ENCODE peak calls at places on chromosomes 4 and X, in seven cellular contexts. J, S, G, F, U, X and N are unnamed samples.
A peak's percentile ranks its signal among the peaks of the same experiment; 100 is the strongest.

GRCh38 chr4:150348079-150348478 is 233.9 kb upstream of the MAB21L2 start:
- DNase-seq in J (peak; percentile 65), S (no peak), G (no peak), F (no peak), U (no peak), X (no peak), N (no peak)

GRCh38 chr4:5952286-5953002 is 59.6 kb upstream of the CRMP1 start:
- DNase-seq in J (no peak), S (no peak), G (no peak), F (no peak), U (no peak), X (no peak), N (no peak)

GRCh38 chrX:29617276-29617675 is 598.1 kb upstream of the MAGEB2 start:
- DNase-seq in J (peak; percentile 69), S (no peak), G (no peak), F (no peak), U (no peak), X (no peak), N (no peak)

GRCh38 chrX:103170216-103170615 is 44.7 kb upstream of the BEX4 start:
- DNase-seq in J (peak; percentile 29), S (no peak), G (no peak), F (no peak), U (no peak), X (no peak), N (no peak)

GRCh38 chrX:23904096-23904495 is 3.6 kb downstream of the APOO start:
- DNase-seq in J (peak; percentile 40), S (no peak), G (no peak), F (no peak), U (no peak), X (no peak), N (no peak)

GRCh38 chr4:98746530-98746929 is 88.1 kb upstream of the TSPAN5 start:
- DNase-seq in J (peak; percentile 52), S (no peak), G (no peak), F (no peak), U (no peak), X (no peak), N (no peak)

GRCh38 chrX:87098477-87098876 is 419.1 kb upstream of the KLHL4 start:
- DNase-seq in J (no peak), S (no peak), G (no peak), F (no peak), U (no peak), X (no peak), N (no peak)

GRCh38 chrX:131837325-131837724 is 185.8 kb upstream of the STK26 start:
- DNase-seq in J (no peak), S (no peak), G (no peak), F (no peak), U (no peak), X (no peak), N (no peak)

GRCh38 chr4:55172694-55173287 is 47.4 kb upstream of the KDR start:
- DNase-seq in J (no peak), S (no peak), G (no peak), F (no peak), U (no peak), X (no peak), N (no peak)

GRCh38 chr4:52996261-52997131 is 134.4 kb downstream of the RASL11B start:
- DNase-seq in J (peak; percentile 67), S (no peak), G (no peak), F (no peak), U (no peak), X (peak; percentile 76), N (no peak)

GRCh38 chr4:7817877-7818675 is 121.6 kb downstream of the AFAP1 start:
- DNase-seq in J (peak; percentile 58), S (no peak), G (no peak), F (no peak), U (no peak), X (no peak), N (no peak)

GRCh38 chrX:135973025-135973547 is 702 bp downstream of the MMGT1 start:
- DNase-seq in J (peak; percentile 13), S (peak; percentile 12), G (no peak), F (no peak), U (no peak), X (no peak), N (no peak)

GRCh38 chr4:96356591-96357360 is 516.9 kb downstream of the PDHA2 start:
- DNase-seq in J (no peak), S (no peak), G (no peak), F (no peak), U (no peak), X (no peak), N (no peak)

GRCh38 chr4:101279377-101279871 is 67.9 kb downstream of the PPP3CA start:
- DNase-seq in J (peak; percentile 97), S (peak; percentile 8), G (no peak), F (no peak), U (no peak), X (peak; percentile 68), N (no peak)

DNA sequence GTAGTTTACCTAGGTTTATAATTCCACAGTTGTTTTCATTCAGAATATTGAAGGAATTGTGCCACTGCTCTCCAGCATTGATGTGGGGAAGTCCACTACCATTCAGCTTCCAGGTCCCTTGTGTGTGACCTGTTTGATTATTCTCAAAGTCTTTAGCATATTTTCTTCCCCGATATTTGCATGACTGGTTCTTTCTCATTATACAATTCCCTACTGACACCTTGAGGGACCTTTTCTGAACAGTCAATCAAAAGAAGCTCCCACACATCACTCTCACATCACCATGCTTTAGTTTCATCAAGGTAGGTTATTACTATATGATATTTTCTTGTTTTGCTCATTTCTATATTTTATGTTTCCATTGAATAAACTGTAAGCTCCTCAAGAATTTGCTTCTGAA is 44.1 kb downstream of the SLC39A8 start:
- DNase-seq in J (no peak), S (no peak), G (no peak), F (no peak), U (no peak), X (no peak), N (no peak)
- H3K4me1 ChIP-seq in J (no peaks in the 10 kb centered on the region), S (peaks cover 10% of the 10 kb centered on the region), G (no peaks in the 10 kb centered on the region), F (peaks cover 2% of the 10 kb centered on the region), U (no peaks in the 10 kb centered on the region), X (peaks cover 2% of the 10 kb centered on the region), N (no peaks in the 10 kb centered on the region)

GRCh38 chr4:121861427-121861826 is 8.8 kb downstream of the BBS7 start:
- DNase-seq in J (no peak), S (no peak), G (no peak), F (no peak), U (no peak), X (no peak), N (no peak)

GRCh38 chr4:121863787-121864186 is 6.5 kb downstream of the BBS7 start:
- DNase-seq in J (no peak), S (no peak), G (no peak), F (no peak), U (no peak), X (no peak), N (no peak)

DNA sequence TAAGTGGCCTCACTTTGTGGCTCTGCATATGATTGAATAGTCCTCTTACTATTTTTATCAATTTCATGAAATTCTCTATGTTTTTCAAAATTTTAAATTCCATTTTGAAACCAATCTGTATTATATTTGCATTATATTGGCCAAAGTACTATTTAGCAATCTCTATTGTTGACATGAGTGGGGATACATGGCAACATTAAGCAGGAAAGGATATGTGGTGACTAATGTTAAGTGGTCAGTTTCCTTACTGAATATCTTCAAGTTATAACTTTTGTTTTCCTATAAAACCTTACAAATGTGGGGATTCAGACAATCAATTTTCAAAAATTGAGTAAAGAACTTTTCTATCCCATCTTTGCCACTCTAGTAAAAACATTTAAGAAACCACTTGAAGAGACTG is 10.2 kb downstream of the BBS7 start:
- DNase-seq in J (peak; percentile 12), S (no peak), G (no peak), F (no peak), U (no peak), X (no peak), N (no peak)
- H3K36me3 ChIP-seq in J (peaks cover 11% of the 10 kb centered on the region), S (peaks cover 43% of the 10 kb centered on the region), G (peaks cover 8% of the 10 kb centered on the region), F (peaks cover 3% of the 10 kb centered on the region), U (peaks cover 7% of the 10 kb centered on the region), X (peaks cover 31% of the 10 kb centered on the region), N (no peaks in the 10 kb centered on the region)

GRCh38 chr4:173635395-173635794 is 105.4 kb upstream of the HAND2 start:
- DNase-seq in J (no peak), S (no peak), G (no peak), F (no peak), U (no peak), X (no peak), N (no peak)
- H3K9me3 ChIP-seq in J (peaks cover 2% of the 10 kb centered on the region), S (peaks cover 6% of the 10 kb centered on the region), G (no peaks in the 10 kb centered on the region), F (no peaks in the 10 kb centered on the region), U (peaks cover 6% of the 10 kb centered on the region), X (peaks cover 32% of the 10 kb centered on the region), N (no peaks in the 10 kb centered on the region)

DNA sequence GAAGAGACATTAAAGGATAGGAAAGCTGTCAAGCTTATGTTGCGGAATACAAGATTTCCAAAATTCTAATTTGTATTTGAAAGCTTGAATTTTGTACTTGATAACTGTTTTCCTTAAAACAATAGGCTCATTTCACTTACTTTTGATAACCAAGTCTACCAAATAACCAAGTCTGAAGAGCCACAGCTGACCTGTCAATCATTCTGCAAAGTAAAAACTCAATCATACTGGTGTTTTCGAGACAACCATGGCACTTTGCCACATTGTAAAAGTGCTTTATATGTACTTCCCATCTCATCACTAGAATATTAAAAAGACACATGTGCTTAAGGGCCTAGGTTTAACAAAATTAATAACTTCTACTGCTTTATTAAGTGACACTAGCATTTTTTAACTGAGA is 47.9 kb downstream of the LEF1 start:
- DNase-seq in J (no peak), S (no peak), G (no peak), F (no peak), U (no peak), X (no peak), N (no peak)
- H3K4me1 ChIP-seq in J (no peaks in the 10 kb centered on the region), S (peaks cover 54% of the 10 kb centered on the region), G (no peaks in the 10 kb centered on the region), F (no peaks in the 10 kb centered on the region), U (peaks cover 16% of the 10 kb centered on the region), X (no peaks in the 10 kb centered on the region), N (peaks cover 90% of the 10 kb centered on the region)

DNA sequence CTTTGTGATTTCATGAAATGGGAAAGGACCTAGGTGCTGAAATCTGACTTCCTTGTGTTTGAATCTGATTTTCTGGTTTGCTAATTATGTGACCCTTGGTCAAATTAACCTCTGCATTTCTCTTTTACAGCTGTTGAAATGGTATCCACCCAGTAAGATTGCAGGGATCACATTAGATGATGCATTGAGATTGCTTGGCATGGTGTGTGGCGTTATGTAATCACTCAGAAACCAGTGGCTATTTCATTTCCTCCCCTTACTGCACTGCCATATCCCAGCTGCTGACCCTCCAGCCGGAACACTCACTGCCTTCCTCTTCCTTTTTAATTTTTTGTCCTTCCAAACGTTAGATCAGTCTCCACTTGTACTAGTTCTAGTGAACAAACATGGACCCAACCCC is 79.0 kb downstream of the KLHL8 start:
- DNase-seq in J (no peak), S (no peak), G (no peak), F (no peak), U (no peak), X (no peak), N (no peak)
- H3K36me3 ChIP-seq in J (peaks cover 12% of the 10 kb centered on the region), S (peaks cover 54% of the 10 kb centered on the region), G (peaks cover 28% of the 10 kb centered on the region), F (peaks cover 8% of the 10 kb centered on the region), U (peaks cover 32% of the 10 kb centered on the region), X (peaks cover 20% of the 10 kb centered on the region), N (peaks cover 10% of the 10 kb centered on the region)

GRCh38 chr4:129063640-129064039 is 29.7 kb downstream of the SCLT1 start:
- DNase-seq in J (no peak), S (no peak), G (no peak), F (no peak), U (no peak), X (no peak), N (no peak)
- H3K9me3 ChIP-seq in J (peaks cover 24% of the 10 kb centered on the region), S (peaks cover 54% of the 10 kb centered on the region), G (no peaks in the 10 kb centered on the region), F (peaks cover 9% of the 10 kb centered on the region), U (peaks cover 51% of the 10 kb centered on the region), X (peaks cover 85% of the 10 kb centered on the region), N (peaks cover 11% of the 10 kb centered on the region)